ENCODE peak calls at places on chromosome 1, in ten cellular contexts. C, M, U, G, E, X, L, J, Z and Q are unnamed samples.

GRCh38 chr1:11845641-11846335 is 1.8 kb downstream of the NPPA start:
- DNase-seq in C (no peak), M (no peak), U (no peak), G (no peak), E (no peak), X (peak; percentile 45), L (no peak), J (no peak), Z (no peak), Q (no peak)

GRCh38 chr1:229538945-229539344 is 19.6 kb downstream of the ABCB10 start:
- DNase-seq in C (peak; percentile 63), M (no peak), U (no peak), G (no peak), E (no peak), X (no peak), L (no peak), J (no peak), Z (no peak), Q (no peak)

GRCh38 chr1:193144361-193144938 is 22.6 kb downstream of the CDC73 start:
- DNase-seq in C (no peak), M (no peak), U (no peak), G (no peak), E (no peak), X (no peak), L (no peak), J (no peak), Z (no peak), Q (no peak)

GRCh38 chr1:228087771-228088251 is 5.3 kb downstream of the ARF1 start:
- DNase-seq in C (peak; percentile 85), M (peak; percentile 15), U (peak; percentile 49), G (no peak), E (no peak), X (peak; percentile 78), L (no peak), J (peak; percentile 86), Z (no peak), Q (peak; percentile 85)

GRCh38 chr1:50358962-50359361 is 64.3 kb downstream of the DMRTA2 start:
- DNase-seq in C (no peak), M (no peak), U (no peak), G (no peak), E (no peak), X (no peak), L (no peak), J (no peak), Z (no peak), Q (no peak)

GRCh38 chr1:174963547-174964125 is 36.1 kb upstream of the CACYBP start:
- DNase-seq in C (no peak), M (no peak), U (no peak), G (no peak), E (peak; percentile 69), X (no peak), L (no peak), J (no peak), Z (no peak), Q (no peak)

GRCh38 chr1:185880330-185880729 is 146.1 kb downstream of the HMCN1 start:
- DNase-seq in C (no peak), M (no peak), U (no peak), G (no peak), E (no peak), X (no peak), L (no peak), J (no peak), Z (no peak), Q (no peak)

GRCh38 chr1:19504796-19505693 is 19.7 kb upstream of the CAPZB start:
- DNase-seq in C (no peak), M (no peak), U (peak; percentile 93), G (no peak), E (peak; percentile 93), X (peak; percentile 31), L (no peak), J (no peak), Z (peak; percentile 89), Q (peak; percentile 55)

GRCh38 chr1:10143961-10144485 is 66.3 kb upstream of the KIF1B start:
- DNase-seq in C (no peak), M (no peak), U (no peak), G (no peak), E (no peak), X (no peak), L (no peak), J (no peak), Z (no peak), Q (no peak)

GRCh38 chr1:203475012-203475981 is at the start of gene PRELP:
- DNase-seq in C (no peak), M (no peak), U (no peak), G (no peak), E (no peak), X (peak; percentile 76), L (no peak), J (peak; percentile 31), Z (no peak), Q (peak; percentile 28)

GRCh38 chr1:30817083-30817450 is 59.5 kb upstream of the LAPTM5 start:
- DNase-seq in C (no peak), M (no peak), U (no peak), G (no peak), E (no peak), X (no peak), L (no peak), J (no peak), Z (no peak), Q (peak; percentile 17)